ENCODE peak calls at places on chromosome 21, in eight cellular contexts. One of them, this sample, is unnamed.

GRCh38 chr21:33078907-33079582 is 9.1 kb downstream of the OLIG1 start:
- DNase-seq in mammary epithelial cell: peak
- DNase-seq in H9: no peak
- DNase-seq in CD8-positive, alpha-beta T cell: no peak
- DNase-seq in H1: no peak
- DNase-seq in astrocyte: peak
- DNase-seq in hepatocyte: peak
- DNase-seq in CD4-positive, alpha-beta T cell: no peak
- DNase-seq in this sample: peak

GRCh38 chr21:33212159-33212851 is 17.4 kb upstream of the IFNAR2 start:
- DNase-seq in mammary epithelial cell: peak
- DNase-seq in H9: no peak
- DNase-seq in CD8-positive, alpha-beta T cell: no peak
- DNase-seq in H1: no peak
- DNase-seq in astrocyte: peak
- DNase-seq in hepatocyte: peak
- DNase-seq in CD4-positive, alpha-beta T cell: no peak
- DNase-seq in this sample: peak

GRCh38 chr21:29660047-29660720 is 279.6 kb downstream of the GRIK1 start:
- DNase-seq in mammary epithelial cell: no peak
- DNase-seq in H9: no peak
- DNase-seq in CD8-positive, alpha-beta T cell: no peak
- DNase-seq in H1: no peak
- DNase-seq in astrocyte: no peak
- DNase-seq in hepatocyte: no peak
- DNase-seq in CD4-positive, alpha-beta T cell: no peak
- DNase-seq in this sample: no peak

GRCh38 chr21:39685991-39686390 is 59.0 kb upstream of the IGSF5 start:
- DNase-seq in mammary epithelial cell: no peak
- DNase-seq in H9: no peak
- DNase-seq in CD8-positive, alpha-beta T cell: no peak
- DNase-seq in H1: no peak
- DNase-seq in astrocyte: no peak
- DNase-seq in hepatocyte: no peak
- DNase-seq in CD4-positive, alpha-beta T cell: no peak
- DNase-seq in this sample: no peak

GRCh38 chr21:16837319-16837718 is 675.5 kb upstream of the CXADR start:
- DNase-seq in mammary epithelial cell: no peak
- DNase-seq in H9: no peak
- DNase-seq in CD8-positive, alpha-beta T cell: no peak
- DNase-seq in H1: no peak
- DNase-seq in astrocyte: peak
- DNase-seq in hepatocyte: no peak
- DNase-seq in CD4-positive, alpha-beta T cell: no peak
- DNase-seq in this sample: no peak

GRCh38 chr21:46118871-46119564 is 21.1 kb downstream of the COL6A2 start:
- DNase-seq in mammary epithelial cell: no peak
- DNase-seq in H9: peak
- DNase-seq in CD8-positive, alpha-beta T cell: no peak
- DNase-seq in H1: no peak
- DNase-seq in astrocyte: no peak
- DNase-seq in hepatocyte: no peak
- DNase-seq in CD4-positive, alpha-beta T cell: no peak
- DNase-seq in this sample: no peak

GRCh38 chr21:42570841-42571387 is 57.3 kb downstream of the SLC37A1 start:
- DNase-seq in mammary epithelial cell: no peak
- DNase-seq in H9: no peak
- DNase-seq in CD8-positive, alpha-beta T cell: no peak
- DNase-seq in H1: no peak
- DNase-seq in astrocyte: no peak
- DNase-seq in hepatocyte: no peak
- DNase-seq in CD4-positive, alpha-beta T cell: no peak
- DNase-seq in this sample: no peak

GRCh38 chr21:38766987-38767722 is 38.6 kb upstream of the ETS2 start:
- DNase-seq in mammary epithelial cell: peak
- DNase-seq in H9: no peak
- DNase-seq in CD8-positive, alpha-beta T cell: peak
- DNase-seq in H1: no peak
- DNase-seq in astrocyte: no peak
- DNase-seq in hepatocyte: no peak
- DNase-seq in CD4-positive, alpha-beta T cell: peak
- DNase-seq in this sample: peak

GRCh38 chr21:32516729-32517649 is 68.3 kb downstream of the TCP10L start:
- DNase-seq in mammary epithelial cell: peak
- DNase-seq in H9: no peak
- DNase-seq in CD8-positive, alpha-beta T cell: no peak
- DNase-seq in H1: no peak
- DNase-seq in astrocyte: peak
- DNase-seq in hepatocyte: peak
- DNase-seq in CD4-positive, alpha-beta T cell: no peak
- DNase-seq in this sample: peak

GRCh38 chr21:45875881-45876280 is 105.7 kb upstream of the COL6A1 start:
- DNase-seq in mammary epithelial cell: no peak
- DNase-seq in H9: no peak
- DNase-seq in CD8-positive, alpha-beta T cell: no peak
- DNase-seq in H1: no peak
- DNase-seq in astrocyte: no peak
- DNase-seq in hepatocyte: no peak
- DNase-seq in CD4-positive, alpha-beta T cell: no peak
- DNase-seq in this sample: no peak

GRCh38 chr21:28464988-28465387 is 527.7 kb downstream of the LTN1 start:
- DNase-seq in mammary epithelial cell: no peak
- DNase-seq in H9: no peak
- DNase-seq in CD8-positive, alpha-beta T cell: no peak
- DNase-seq in H1: no peak
- DNase-seq in astrocyte: no peak
- DNase-seq in hepatocyte: no peak
- DNase-seq in CD4-positive, alpha-beta T cell: no peak
- DNase-seq in this sample: no peak

GRCh38 chr21:32947736-32948135 is 78.0 kb upstream of the OLIG2 start:
- DNase-seq in mammary epithelial cell: no peak
- DNase-seq in H9: no peak
- DNase-seq in CD8-positive, alpha-beta T cell: no peak
- DNase-seq in H1: no peak
- DNase-seq in astrocyte: no peak
- DNase-seq in hepatocyte: no peak
- DNase-seq in CD4-positive, alpha-beta T cell: no peak
- DNase-seq in this sample: no peak

GRCh38 chr21:28294046-28294445 is 698.6 kb downstream of the LTN1 start:
- DNase-seq in mammary epithelial cell: peak
- DNase-seq in H9: no peak
- DNase-seq in CD8-positive, alpha-beta T cell: no peak
- DNase-seq in H1: no peak
- DNase-seq in astrocyte: peak
- DNase-seq in hepatocyte: no peak
- DNase-seq in CD4-positive, alpha-beta T cell: no peak
- DNase-seq in this sample: no peak

GRCh38 chr21:42535602-42536171 is 22.0 kb downstream of the SLC37A1 start:
- DNase-seq in mammary epithelial cell: no peak
- DNase-seq in H9: no peak
- DNase-seq in CD8-positive, alpha-beta T cell: no peak
- DNase-seq in H1: no peak
- DNase-seq in astrocyte: no peak
- DNase-seq in hepatocyte: no peak
- DNase-seq in CD4-positive, alpha-beta T cell: no peak
- DNase-seq in this sample: peak

GRCh38 chr21:38831526-38832467 is 26.1 kb downstream of the ETS2 start:
- DNase-seq in mammary epithelial cell: peak
- DNase-seq in H9: no peak
- DNase-seq in CD8-positive, alpha-beta T cell: no peak
- DNase-seq in H1: no peak
- DNase-seq in astrocyte: peak
- DNase-seq in hepatocyte: peak
- DNase-seq in CD4-positive, alpha-beta T cell: no peak
- DNase-seq in this sample: peak

GRCh38 chr21:46483300-46484295 is 24.9 kb downstream of the DIP2A start:
- DNase-seq in mammary epithelial cell: no peak
- DNase-seq in H9: no peak
- DNase-seq in CD8-positive, alpha-beta T cell: no peak
- DNase-seq in H1: no peak
- DNase-seq in astrocyte: no peak
- DNase-seq in hepatocyte: no peak
- DNase-seq in CD4-positive, alpha-beta T cell: no peak
- DNase-seq in this sample: no peak

GRCh38 chr21:44702973-44703730 is 6.2 kb downstream of the KRTAP10-12 start:
- DNase-seq in mammary epithelial cell: no peak
- DNase-seq in H9: no peak
- DNase-seq in CD8-positive, alpha-beta T cell: no peak
- DNase-seq in H1: no peak
- DNase-seq in astrocyte: no peak
- DNase-seq in hepatocyte: no peak
- DNase-seq in CD4-positive, alpha-beta T cell: no peak
- DNase-seq in this sample: no peak

GRCh38 chr21:43366656-43367055 is 60.3 kb downstream of the SIK1 start:
- DNase-seq in mammary epithelial cell: no peak
- DNase-seq in H9: no peak
- DNase-seq in CD8-positive, alpha-beta T cell: no peak
- DNase-seq in H1: no peak
- DNase-seq in astrocyte: no peak
- DNase-seq in hepatocyte: no peak
- DNase-seq in CD4-positive, alpha-beta T cell: no peak
- DNase-seq in this sample: no peak

GRCh38 chr21:42219606-42220137 is 732 bp downstream of the ABCG1 start:
- DNase-seq in mammary epithelial cell: no peak
- DNase-seq in H9: peak
- DNase-seq in CD8-positive, alpha-beta T cell: no peak
- DNase-seq in H1: no peak
- DNase-seq in astrocyte: no peak
- DNase-seq in hepatocyte: peak
- DNase-seq in CD4-positive, alpha-beta T cell: peak
- DNase-seq in this sample: no peak

GRCh38 chr21:17461014-17461413 is 51.8 kb upstream of the CXADR start:
- DNase-seq in mammary epithelial cell: peak
- DNase-seq in H9: no peak
- DNase-seq in CD8-positive, alpha-beta T cell: no peak
- DNase-seq in H1: no peak
- DNase-seq in astrocyte: peak
- DNase-seq in hepatocyte: peak
- DNase-seq in CD4-positive, alpha-beta T cell: no peak
- DNase-seq in this sample: peak

DNA sequence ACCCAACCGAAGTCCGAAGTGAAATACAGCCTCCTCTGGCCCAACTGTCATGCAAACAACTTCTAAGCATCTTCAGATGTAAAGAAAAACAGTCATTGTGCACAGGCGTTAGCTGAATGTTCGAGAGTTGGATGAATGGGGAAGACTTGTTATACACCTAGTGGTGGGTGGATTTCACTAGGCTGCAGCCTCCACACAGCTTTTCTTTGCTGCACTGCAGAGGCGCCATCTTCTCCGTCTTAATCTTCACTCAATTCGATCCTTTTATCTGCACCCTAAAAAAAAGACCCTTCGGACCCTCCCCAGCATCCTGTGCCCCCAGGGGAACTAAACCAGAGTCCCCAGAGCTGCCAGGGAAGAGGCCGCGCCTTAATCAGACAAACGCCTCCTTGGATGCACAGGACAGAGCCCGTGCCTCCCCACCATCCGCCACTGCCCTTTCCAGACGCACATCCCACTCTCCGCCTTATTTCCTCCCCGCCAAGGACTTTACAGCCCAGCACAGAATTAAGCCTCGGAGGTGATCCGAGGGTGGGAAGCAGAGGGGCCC is 1.4 kb downstream of the APP start:
- DNase-seq in mammary epithelial cell: peak
- DNase-seq in H9: peak
- DNase-seq in CD8-positive, alpha-beta T cell: no peak
- DNase-seq in H1: no peak
- DNase-seq in astrocyte: peak
- DNase-seq in hepatocyte: peak
- DNase-seq in CD4-positive, alpha-beta T cell: peak
- DNase-seq in this sample: peak
- TF ChIP-seq CTCF in mammary epithelial cell: peak
- TF ChIP-seq CTCF in H9: peak
- TF ChIP-seq CTCF in CD8-positive, alpha-beta T cell: peak
- TF ChIP-seq CTCF in H1: peak
- TF ChIP-seq CTCF in astrocyte: peak
- TF ChIP-seq CTCF in hepatocyte: peak
- TF ChIP-seq CTCF in CD4-positive, alpha-beta T cell: peak
- TF ChIP-seq CTCF in this sample: no peak

GRCh38 chr21:31088196-31088751 is 50.0 kb upstream of the KRTAP19-8 start:
- DNase-seq in mammary epithelial cell: no peak
- DNase-seq in H9: peak
- DNase-seq in CD8-positive, alpha-beta T cell: no peak
- DNase-seq in H1: no peak
- DNase-seq in astrocyte: no peak
- DNase-seq in hepatocyte: no peak
- DNase-seq in CD4-positive, alpha-beta T cell: no peak
- DNase-seq in this sample: no peak
- TF ChIP-seq CTCF in mammary epithelial cell: no peak
- TF ChIP-seq CTCF in H9: peak
- TF ChIP-seq CTCF in CD8-positive, alpha-beta T cell: no peak
- TF ChIP-seq CTCF in H1: peak
- TF ChIP-seq CTCF in astrocyte: no peak
- TF ChIP-seq CTCF in hepatocyte: no peak
- TF ChIP-seq CTCF in CD4-positive, alpha-beta T cell: no peak
- TF ChIP-seq CTCF in this sample: no peak

DNA sequence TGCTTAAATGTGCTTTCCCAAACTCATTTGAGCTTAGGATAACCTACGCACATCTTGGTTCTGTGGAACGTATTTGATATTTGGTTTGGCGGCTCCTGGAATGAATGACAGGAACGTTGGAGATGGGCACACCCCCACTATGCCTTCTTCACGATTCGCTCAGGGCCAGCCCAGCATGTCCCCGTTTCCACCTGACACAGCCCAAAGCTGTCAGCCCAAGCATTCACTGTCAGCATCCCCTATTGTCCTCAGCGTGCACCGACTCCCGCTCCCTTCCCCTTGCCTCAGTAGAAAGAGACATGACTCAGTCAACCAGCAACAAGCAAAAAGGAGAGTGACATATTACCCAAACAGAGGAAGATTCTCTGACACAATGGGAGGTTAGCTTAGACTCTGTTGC is 181.4 kb downstream of the KCNJ6 start:
- DNase-seq in mammary epithelial cell: no peak
- DNase-seq in H9: no peak
- DNase-seq in CD8-positive, alpha-beta T cell: no peak
- DNase-seq in H1: no peak
- DNase-seq in astrocyte: no peak
- DNase-seq in hepatocyte: no peak
- DNase-seq in CD4-positive, alpha-beta T cell: no peak
- DNase-seq in this sample: no peak
- TF ChIP-seq CTCF in mammary epithelial cell: no peak
- TF ChIP-seq CTCF in H9: no peak
- TF ChIP-seq CTCF in CD8-positive, alpha-beta T cell: no peak
- TF ChIP-seq CTCF in H1: no peak
- TF ChIP-seq CTCF in astrocyte: no peak
- TF ChIP-seq CTCF in hepatocyte: no peak
- TF ChIP-seq CTCF in CD4-positive, alpha-beta T cell: no peak
- TF ChIP-seq CTCF in this sample: no peak

DNA sequence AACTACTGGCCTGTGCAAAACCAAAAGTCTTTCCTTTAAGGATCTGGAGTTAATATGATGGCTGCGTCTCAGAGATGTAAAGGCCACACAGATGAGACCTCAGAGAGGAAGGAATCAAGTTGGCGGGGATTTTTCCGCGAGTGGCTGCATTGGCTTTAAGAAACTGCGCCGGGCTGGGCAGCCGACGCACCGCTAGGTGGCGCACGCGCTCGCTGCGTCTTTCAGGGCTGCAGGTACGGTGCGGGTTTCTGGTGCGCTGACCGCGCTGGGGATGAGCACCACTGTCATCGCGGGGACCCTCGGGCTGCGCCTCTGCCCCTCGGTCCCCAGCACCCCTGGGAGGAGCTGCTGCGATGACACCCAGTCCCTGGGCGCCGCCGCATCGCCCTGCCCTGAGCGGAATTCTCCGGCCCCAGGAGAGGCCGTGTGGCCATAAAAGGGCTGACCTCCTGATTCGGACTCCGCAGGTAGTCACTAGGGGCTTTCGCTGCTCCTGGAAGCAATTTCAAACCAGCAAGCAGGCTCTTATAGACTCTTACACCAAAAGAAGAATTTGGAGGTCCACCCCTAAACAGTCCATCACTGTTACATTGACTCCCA is 241.0 kb downstream of the KCNJ6 start:
- DNase-seq in mammary epithelial cell: no peak
- DNase-seq in H9: peak
- DNase-seq in CD8-positive, alpha-beta T cell: peak
- DNase-seq in H1: peak
- DNase-seq in astrocyte: peak
- DNase-seq in hepatocyte: peak
- DNase-seq in CD4-positive, alpha-beta T cell: peak
- DNase-seq in this sample: peak
- TF ChIP-seq CTCF in mammary epithelial cell: peak
- TF ChIP-seq CTCF in H9: peak
- TF ChIP-seq CTCF in CD8-positive, alpha-beta T cell: peak
- TF ChIP-seq CTCF in H1: peak
- TF ChIP-seq CTCF in astrocyte: peak
- TF ChIP-seq CTCF in hepatocyte: peak
- TF ChIP-seq CTCF in CD4-positive, alpha-beta T cell: peak
- TF ChIP-seq CTCF in this sample: peak

This sample was measured in MCF 10A.